ENCODE peak calls at places on chromosomes 2 and 18, in six cellular contexts. One of them, this sample, is unnamed.

GRCh38 chr2:133452561-133452960 is 115.7 kb downstream of the NCKAP5 start:
- DNase-seq in nucleus accumbens: no peak
- DNase-seq in H4: no peak
- DNase-seq in breast epithelium: no peak
- DNase-seq in activated CD8-positive, alpha-beta memory T cell treated with anti-CD3 and anti-CD28 coated beads, Interleukin-2, amount 50 U/mL, for 48 hours: no peak
- DNase-seq in T-helper 17 cell: no peak
- DNase-seq in this sample: no peak

GRCh38 chr18:62493033-62493862 is 29.6 kb upstream of the ZCCHC2 start:
- DNase-seq in nucleus accumbens: no peak
- DNase-seq in H4: no peak
- DNase-seq in breast epithelium: no peak
- DNase-seq in activated CD8-positive, alpha-beta memory T cell treated with anti-CD3 and anti-CD28 coated beads, Interleukin-2, amount 50 U/mL, for 48 hours: no peak
- DNase-seq in T-helper 17 cell: no peak
- DNase-seq in this sample: no peak

GRCh38 chr2:207869784-207870778 is 100.4 kb upstream of the FZD5 start:
- DNase-seq in nucleus accumbens: no peak
- DNase-seq in H4: peak; percentile 85
- DNase-seq in breast epithelium: no peak
- DNase-seq in activated CD8-positive, alpha-beta memory T cell treated with anti-CD3 and anti-CD28 coated beads, Interleukin-2, amount 50 U/mL, for 48 hours: no peak
- DNase-seq in T-helper 17 cell: no peak
- DNase-seq in this sample: no peak

GRCh38 chr2:71897145-71897495 is 250.5 kb downstream of the CYP26B1 start:
- DNase-seq in nucleus accumbens: no peak
- DNase-seq in H4: no peak
- DNase-seq in breast epithelium: no peak
- DNase-seq in activated CD8-positive, alpha-beta memory T cell treated with anti-CD3 and anti-CD28 coated beads, Interleukin-2, amount 50 U/mL, for 48 hours: no peak
- DNase-seq in T-helper 17 cell: no peak
- DNase-seq in this sample: no peak

GRCh38 chr2:229914182-229914581 is 7.6 kb downstream of the TRIP12 start:
- DNase-seq in nucleus accumbens: no peak
- DNase-seq in H4: no peak
- DNase-seq in breast epithelium: no peak
- DNase-seq in activated CD8-positive, alpha-beta memory T cell treated with anti-CD3 and anti-CD28 coated beads, Interleukin-2, amount 50 U/mL, for 48 hours: no peak
- DNase-seq in T-helper 17 cell: no peak
- DNase-seq in this sample: no peak

GRCh38 chr2:202436631-202437030 is 60.5 kb downstream of the BMPR2 start:
- DNase-seq in nucleus accumbens: no peak
- DNase-seq in H4: no peak
- DNase-seq in breast epithelium: no peak
- DNase-seq in activated CD8-positive, alpha-beta memory T cell treated with anti-CD3 and anti-CD28 coated beads, Interleukin-2, amount 50 U/mL, for 48 hours: no peak
- DNase-seq in T-helper 17 cell: no peak
- DNase-seq in this sample: no peak

GRCh38 chr2:240644859-240645301 is 19.6 kb downstream of the GPR35 start:
- DNase-seq in nucleus accumbens: no peak
- DNase-seq in H4: no peak
- DNase-seq in breast epithelium: no peak
- DNase-seq in activated CD8-positive, alpha-beta memory T cell treated with anti-CD3 and anti-CD28 coated beads, Interleukin-2, amount 50 U/mL, for 48 hours: peak; percentile 44
- DNase-seq in T-helper 17 cell: no peak
- DNase-seq in this sample: no peak

GRCh38 chr2:141379965-141380624 is 750.7 kb downstream of the LRP1B start:
- DNase-seq in nucleus accumbens: no peak
- DNase-seq in H4: no peak
- DNase-seq in breast epithelium: no peak
- DNase-seq in activated CD8-positive, alpha-beta memory T cell treated with anti-CD3 and anti-CD28 coated beads, Interleukin-2, amount 50 U/mL, for 48 hours: no peak
- DNase-seq in T-helper 17 cell: no peak
- DNase-seq in this sample: no peak

GRCh38 chr18:33960393-33960792 is 264.3 kb downstream of the NOL4 start:
- DNase-seq in nucleus accumbens: no peak
- DNase-seq in H4: no peak
- DNase-seq in breast epithelium: no peak
- DNase-seq in activated CD8-positive, alpha-beta memory T cell treated with anti-CD3 and anti-CD28 coated beads, Interleukin-2, amount 50 U/mL, for 48 hours: no peak
- DNase-seq in T-helper 17 cell: no peak
- DNase-seq in this sample: no peak

GRCh38 chr18:56891870-56892269 is 240.7 kb downstream of the WDR7 start:
- DNase-seq in nucleus accumbens: no peak
- DNase-seq in H4: no peak
- DNase-seq in breast epithelium: no peak
- DNase-seq in activated CD8-positive, alpha-beta memory T cell treated with anti-CD3 and anti-CD28 coated beads, Interleukin-2, amount 50 U/mL, for 48 hours: no peak
- DNase-seq in T-helper 17 cell: no peak
- DNase-seq in this sample: no peak

GRCh38 chr2:39546937-39547336 is 109.9 kb upstream of the MAP4K3 start:
- DNase-seq in nucleus accumbens: no peak
- DNase-seq in H4: peak; percentile 47
- DNase-seq in breast epithelium: no peak
- DNase-seq in activated CD8-positive, alpha-beta memory T cell treated with anti-CD3 and anti-CD28 coated beads, Interleukin-2, amount 50 U/mL, for 48 hours: no peak
- DNase-seq in T-helper 17 cell: no peak
- DNase-seq in this sample: no peak

GRCh38 chr2:195642677-195643063 is 14.4 kb upstream of the SLC39A10 start:
- DNase-seq in nucleus accumbens: no peak
- DNase-seq in H4: no peak
- DNase-seq in breast epithelium: no peak
- DNase-seq in activated CD8-positive, alpha-beta memory T cell treated with anti-CD3 and anti-CD28 coated beads, Interleukin-2, amount 50 U/mL, for 48 hours: no peak
- DNase-seq in T-helper 17 cell: no peak
- DNase-seq in this sample: no peak

GRCh38 chr18:3207565-3207964 is 12.2 kb downstream of the MYOM1 start:
- DNase-seq in nucleus accumbens: no peak
- DNase-seq in H4: no peak
- DNase-seq in breast epithelium: no peak
- DNase-seq in activated CD8-positive, alpha-beta memory T cell treated with anti-CD3 and anti-CD28 coated beads, Interleukin-2, amount 50 U/mL, for 48 hours: no peak
- DNase-seq in T-helper 17 cell: no peak
- DNase-seq in this sample: no peak

GRCh38 chr2:169260246-169260645 is 102.1 kb downstream of the LRP2 start:
- DNase-seq in nucleus accumbens: no peak
- DNase-seq in H4: no peak
- DNase-seq in breast epithelium: no peak
- DNase-seq in activated CD8-positive, alpha-beta memory T cell treated with anti-CD3 and anti-CD28 coated beads, Interleukin-2, amount 50 U/mL, for 48 hours: no peak
- DNase-seq in T-helper 17 cell: no peak
- DNase-seq in this sample: no peak

GRCh38 chr2:23630961-23631360 is 246.0 kb downstream of the KLHL29 start:
- DNase-seq in nucleus accumbens: no peak
- DNase-seq in H4: no peak
- DNase-seq in breast epithelium: no peak
- DNase-seq in activated CD8-positive, alpha-beta memory T cell treated with anti-CD3 and anti-CD28 coated beads, Interleukin-2, amount 50 U/mL, for 48 hours: no peak
- DNase-seq in T-helper 17 cell: no peak
- DNase-seq in this sample: peak; percentile 56

GRCh38 chr2:36919041-36919837 is 47.1 kb downstream of the STRN start:
- DNase-seq in nucleus accumbens: no peak
- DNase-seq in H4: no peak
- DNase-seq in breast epithelium: no peak
- DNase-seq in activated CD8-positive, alpha-beta memory T cell treated with anti-CD3 and anti-CD28 coated beads, Interleukin-2, amount 50 U/mL, for 48 hours: no peak
- DNase-seq in T-helper 17 cell: no peak
- DNase-seq in this sample: no peak

GRCh38 chr2:112185131-112185530 is 46.9 kb downstream of the FBLN7 start:
- DNase-seq in nucleus accumbens: no peak
- DNase-seq in H4: no peak
- DNase-seq in breast epithelium: no peak
- DNase-seq in activated CD8-positive, alpha-beta memory T cell treated with anti-CD3 and anti-CD28 coated beads, Interleukin-2, amount 50 U/mL, for 48 hours: no peak
- DNase-seq in T-helper 17 cell: no peak
- DNase-seq in this sample: no peak

GRCh38 chr2:45922577-45922988 is 271.1 kb downstream of the PRKCE start:
- DNase-seq in nucleus accumbens: no peak
- DNase-seq in H4: peak; percentile 24
- DNase-seq in breast epithelium: no peak
- DNase-seq in activated CD8-positive, alpha-beta memory T cell treated with anti-CD3 and anti-CD28 coated beads, Interleukin-2, amount 50 U/mL, for 48 hours: no peak
- DNase-seq in T-helper 17 cell: no peak
- DNase-seq in this sample: no peak

GRCh38 chr2:72457801-72458516 is 310.3 kb upstream of the CYP26B1 start:
- DNase-seq in nucleus accumbens: no peak
- DNase-seq in H4: peak; percentile 53
- DNase-seq in breast epithelium: no peak
- DNase-seq in activated CD8-positive, alpha-beta memory T cell treated with anti-CD3 and anti-CD28 coated beads, Interleukin-2, amount 50 U/mL, for 48 hours: no peak
- DNase-seq in T-helper 17 cell: no peak
- DNase-seq in this sample: no peak

GRCh38 chr18:39485696-39486095 is 1920.1 kb upstream of the CELF4 start:
- DNase-seq in nucleus accumbens: no peak
- DNase-seq in H4: no peak
- DNase-seq in breast epithelium: no peak
- DNase-seq in activated CD8-positive, alpha-beta memory T cell treated with anti-CD3 and anti-CD28 coated beads, Interleukin-2, amount 50 U/mL, for 48 hours: no peak
- DNase-seq in T-helper 17 cell: no peak
- DNase-seq in this sample: no peak

GRCh38 chr18:1865869-1866268 is 705.4 kb downstream of the METTL4 start:
- DNase-seq in nucleus accumbens: no peak
- DNase-seq in H4: no peak
- DNase-seq in breast epithelium: no peak
- DNase-seq in activated CD8-positive, alpha-beta memory T cell treated with anti-CD3 and anti-CD28 coated beads, Interleukin-2, amount 50 U/mL, for 48 hours: no peak
- DNase-seq in T-helper 17 cell: no peak
- DNase-seq in this sample: no peak

GRCh38 chr18:35641916-35642315 is 60.4 kb downstream of the GALNT1 start:
- DNase-seq in nucleus accumbens: no peak
- DNase-seq in H4: no peak
- DNase-seq in breast epithelium: no peak
- DNase-seq in activated CD8-positive, alpha-beta memory T cell treated with anti-CD3 and anti-CD28 coated beads, Interleukin-2, amount 50 U/mL, for 48 hours: no peak
- DNase-seq in T-helper 17 cell: no peak
- DNase-seq in this sample: no peak

GRCh38 chr2:42495611-42496010 is 1.8 kb upstream of the KCNG3 start:
- DNase-seq in nucleus accumbens: no peak
- DNase-seq in H4: no peak
- DNase-seq in breast epithelium: no peak
- DNase-seq in activated CD8-positive, alpha-beta memory T cell treated with anti-CD3 and anti-CD28 coated beads, Interleukin-2, amount 50 U/mL, for 48 hours: no peak
- DNase-seq in T-helper 17 cell: no peak
- DNase-seq in this sample: no peak

GRCh38 chr2:172455121-172455515 is 27.7 kb downstream of the ITGA6 start:
- DNase-seq in nucleus accumbens: no peak
- DNase-seq in H4: no peak
- DNase-seq in breast epithelium: no peak
- DNase-seq in activated CD8-positive, alpha-beta memory T cell treated with anti-CD3 and anti-CD28 coated beads, Interleukin-2, amount 50 U/mL, for 48 hours: no peak
- DNase-seq in T-helper 17 cell: no peak
- DNase-seq in this sample: no peak

GRCh38 chr2:216578325-216578724 is 54.9 kb upstream of the IGFBP2 start:
- DNase-seq in nucleus accumbens: no peak
- DNase-seq in H4: no peak
- DNase-seq in breast epithelium: no peak
- DNase-seq in activated CD8-positive, alpha-beta memory T cell treated with anti-CD3 and anti-CD28 coated beads, Interleukin-2, amount 50 U/mL, for 48 hours: no peak
- DNase-seq in T-helper 17 cell: no peak
- DNase-seq in this sample: no peak

GRCh38 chr18:79949571-79950439 is 1.6 kb downstream of the SLC66A2 start:
- DNase-seq in nucleus accumbens: no peak
- DNase-seq in H4: no peak
- DNase-seq in breast epithelium: peak; percentile 47
- DNase-seq in activated CD8-positive, alpha-beta memory T cell treated with anti-CD3 and anti-CD28 coated beads, Interleukin-2, amount 50 U/mL, for 48 hours: peak; percentile 51
- DNase-seq in T-helper 17 cell: no peak
- DNase-seq in this sample: peak; percentile 72

GRCh38 chr18:61337527-61337926 is 4.3 kb downstream of the CDH20 start:
- DNase-seq in nucleus accumbens: no peak
- DNase-seq in H4: no peak
- DNase-seq in breast epithelium: no peak
- DNase-seq in activated CD8-positive, alpha-beta memory T cell treated with anti-CD3 and anti-CD28 coated beads, Interleukin-2, amount 50 U/mL, for 48 hours: no peak
- DNase-seq in T-helper 17 cell: no peak
- DNase-seq in this sample: no peak

GRCh38 chr2:48315847-48316194 is 214.1 kb upstream of the STON1 start:
- DNase-seq in nucleus accumbens: peak; percentile 19
- DNase-seq in H4: peak; percentile 12
- DNase-seq in breast epithelium: no peak
- DNase-seq in activated CD8-positive, alpha-beta memory T cell treated with anti-CD3 and anti-CD28 coated beads, Interleukin-2, amount 50 U/mL, for 48 hours: peak; percentile 72
- DNase-seq in T-helper 17 cell: no peak
- DNase-seq in this sample: no peak

GRCh38 chr2:96265349-96265839 is 403 bp downstream of the TMEM127 start:
- DNase-seq in nucleus accumbens: peak; percentile 73
- DNase-seq in H4: no peak
- DNase-seq in breast epithelium: peak; percentile 67
- DNase-seq in activated CD8-positive, alpha-beta memory T cell treated with anti-CD3 and anti-CD28 coated beads, Interleukin-2, amount 50 U/mL, for 48 hours: peak; percentile 74
- DNase-seq in T-helper 17 cell: peak; percentile 46
- DNase-seq in this sample: no peak

GRCh38 chr18:36035253-36035652 is 32.1 kb downstream of the RPRD1A start:
- DNase-seq in nucleus accumbens: no peak
- DNase-seq in H4: no peak
- DNase-seq in breast epithelium: no peak
- DNase-seq in activated CD8-positive, alpha-beta memory T cell treated with anti-CD3 and anti-CD28 coated beads, Interleukin-2, amount 50 U/mL, for 48 hours: no peak
- DNase-seq in T-helper 17 cell: no peak
- DNase-seq in this sample: no peak

GRCh38 chr2:102056079-102056581 is 64.4 kb downstream of the IL1R2 start:
- DNase-seq in nucleus accumbens: no peak
- DNase-seq in H4: no peak
- DNase-seq in breast epithelium: no peak
- DNase-seq in activated CD8-positive, alpha-beta memory T cell treated with anti-CD3 and anti-CD28 coated beads, Interleukin-2, amount 50 U/mL, for 48 hours: no peak
- DNase-seq in T-helper 17 cell: no peak
- DNase-seq in this sample: no peak